ENCODE peak calls at places on chromosomes 5 and 9, in eight cellular contexts. N is AG10803, T is IMR-90, D is AG04449, X is HFF-Myc, R is fibroblast of the aortic adventitia, C is body of pancreas, S is nephron progenitor cell. L is an unnamed sample.

GRCh38 chr5:80181618-80182211 is 74.1 kb downstream of the SERINC5 start:
- DNase-seq in N (peak; percentile 25), T (no peak), D (no peak), X (no peak), R (peak; percentile 45), C (peak; percentile 89), S (no peak), L (peak; percentile 68)

GRCh38 chr5:1725641-1726468 is 73.8 kb downstream of the MRPL36 start:
- DNase-seq in N (no peak), T (no peak), D (no peak), X (no peak), R (no peak), C (no peak), S (peak; percentile 17), L (no peak)

GRCh38 chr9:5671711-5672353 is 42.9 kb downstream of the RIC1 start:
- DNase-seq in N (no peak), T (no peak), D (no peak), X (no peak), R (no peak), C (no peak), S (no peak), L (peak; percentile 17)

GRCh38 chr5:103466494-103466893 is 96.1 kb downstream of the NUDT12 start:
- DNase-seq in N (peak; percentile 64), T (peak; percentile 62), D (no peak), X (peak; percentile 35), R (peak; percentile 88), C (no peak), S (no peak), L (no peak)

GRCh38 chr5:89520771-89521170 is 637.8 kb upstream of the MEF2C start:
- DNase-seq in N (no peak), T (no peak), D (no peak), X (no peak), R (peak; percentile 8), C (no peak), S (no peak), L (no peak)

GRCh38 chr5:139886213-139886612 is 90.6 kb downstream of the PSD2 start:
- DNase-seq in N (no peak), T (no peak), D (no peak), X (no peak), R (no peak), C (no peak), S (no peak), L (no peak)

GRCh38 chr5:3027866-3028635 is 276.6 kb upstream of the IRX2 start:
- DNase-seq in N (no peak), T (no peak), D (no peak), X (no peak), R (no peak), C (no peak), S (no peak), L (no peak)

GRCh38 chr5:54259090-54259489 is 51.3 kb downstream of the ARL15 start:
- DNase-seq in N (no peak), T (peak; percentile 67), D (no peak), X (no peak), R (no peak), C (no peak), S (no peak), L (no peak)

GRCh38 chr5:139130217-139130616 is 68.0 kb downstream of the SIL1 start:
- DNase-seq in N (no peak), T (no peak), D (no peak), X (no peak), R (no peak), C (no peak), S (no peak), L (no peak)

GRCh38 chr9:76586555-76587314 is 127.8 kb downstream of the GCNT1 start:
- DNase-seq in N (no peak), T (no peak), D (no peak), X (no peak), R (no peak), C (peak; percentile 49), S (no peak), L (no peak)

GRCh38 chr5:58259685-58260152 is 200.2 kb downstream of the PLK2 start:
- DNase-seq in N (peak; percentile 82), T (peak; percentile 98), D (peak; percentile 87), X (peak; percentile 62), R (peak; percentile 88), C (peak; percentile 7), S (peak; percentile 17), L (no peak)

GRCh38 chr5:75051217-75051751 is 1.1 kb downstream of the GCNT4 start:
- DNase-seq in N (no peak), T (no peak), D (no peak), X (no peak), R (no peak), C (peak; percentile 59), S (peak; percentile 6), L (peak; percentile 60)

GRCh38 chr9:107020040-107020530 is 157.1 kb downstream of the ZNF462 start:
- DNase-seq in N (peak; percentile 96), T (peak; percentile 96), D (peak; percentile 87), X (peak; percentile 82), R (peak; percentile 93), C (peak; percentile 25), S (no peak), L (no peak)

GRCh38 chr5:125422342-125422741 is 675.9 kb upstream of the ZNF608 start:
- DNase-seq in N (no peak), T (no peak), D (no peak), X (no peak), R (no peak), C (no peak), S (peak; percentile 12), L (no peak)

GRCh38 chr5:60161340-60161934 is 267.9 kb upstream of the PDE4D start:
- DNase-seq in N (peak; percentile 37), T (peak; percentile 19), D (no peak), X (no peak), R (peak; percentile 27), C (no peak), S (no peak), L (no peak)

GRCh38 chr5:50580506-50580905 is 85.9 kb upstream of the PARP8 start:
- DNase-seq in N (no peak), T (no peak), D (no peak), X (no peak), R (no peak), C (no peak), S (no peak), L (no peak)

GRCh38 chr5:50582699-50583098 is 83.7 kb upstream of the PARP8 start:
- DNase-seq in N (no peak), T (no peak), D (no peak), X (no peak), R (no peak), C (no peak), S (no peak), L (no peak)

GRCh38 chr5:50583621-50584020 is 82.8 kb upstream of the PARP8 start:
- DNase-seq in N (no peak), T (no peak), D (no peak), X (no peak), R (no peak), C (no peak), S (no peak), L (no peak)
- TF ChIP-seq CTCF in N (no peak), T (no peak), D (no peak), X (no peak), R (no peak), C (no peak), S (no peak), L (no peak)

GRCh38 chr5:154312571-154312970 is 122.0 kb downstream of the GALNT10 start:
- DNase-seq in N (peak; percentile 29), T (peak; percentile 40), D (no peak), X (no peak), R (peak; percentile 70), C (no peak), S (no peak), L (no peak)

GRCh38 chr5:154315196-154315595 is 124.7 kb downstream of the GALNT10 start:
- DNase-seq in N (no peak), T (no peak), D (no peak), X (no peak), R (no peak), C (no peak), S (no peak), L (no peak)

GRCh38 chr5:154311362-154311761 is 120.8 kb downstream of the GALNT10 start:
- DNase-seq in N (peak; percentile 11), T (no peak), D (no peak), X (no peak), R (no peak), C (no peak), S (no peak), L (peak; percentile 40)

GRCh38 chr5:154312000-154312399 is 121.5 kb downstream of the GALNT10 start:
- DNase-seq in N (no peak), T (no peak), D (no peak), X (no peak), R (no peak), C (no peak), S (no peak), L (no peak)

GRCh38 chr5:154313360-154314017 is 123.0 kb downstream of the GALNT10 start:
- DNase-seq in N (no peak), T (no peak), D (no peak), X (no peak), R (no peak), C (no peak), S (no peak), L (no peak)
- TF ChIP-seq CTCF in N (no peak), T (no peak), D (no peak), X (no peak), R (no peak), C (no peak), S (no peak), L (no peak)

GRCh38 chr5:90802695-90803317 is 244.2 kb downstream of the ADGRV1 start:
- DNase-seq in N (peak; percentile 21), T (peak; percentile 32), D (no peak), X (peak; percentile 1), R (peak; percentile 18), C (peak; percentile 35), S (peak; percentile 38), L (peak; percentile 12)
- TF ChIP-seq CTCF in N (peak; percentile 76), T (peak; percentile 61), D (peak; percentile 59), X (peak; percentile 68), R (peak; percentile 81), C (peak; percentile 51), S (peak; percentile 78), L (peak; percentile 72)

GRCh38 chr5:98458004-98458403 is 315.5 kb upstream of the RGMB start:
- DNase-seq in N (peak; percentile 66), T (peak; percentile 95), D (peak; percentile 76), X (peak; percentile 57), R (peak; percentile 57), C (no peak), S (no peak), L (no peak)

GRCh38 chr5:98455660-98456059 is 317.8 kb upstream of the RGMB start:
- DNase-seq in N (peak; percentile 74), T (peak; percentile 77), D (no peak), X (peak; percentile 81), R (peak; percentile 22), C (no peak), S (no peak), L (no peak)

GRCh38 chr5:98453309-98453708 is 320.2 kb upstream of the RGMB start:
- DNase-seq in N (no peak), T (no peak), D (no peak), X (no peak), R (peak; percentile 11), C (no peak), S (no peak), L (no peak)

GRCh38 chr5:98454407-98454806 is 319.1 kb upstream of the RGMB start:
- DNase-seq in N (peak; percentile 74), T (peak; percentile 55), D (no peak), X (no peak), R (peak; percentile 68), C (no peak), S (no peak), L (no peak)

DNA sequence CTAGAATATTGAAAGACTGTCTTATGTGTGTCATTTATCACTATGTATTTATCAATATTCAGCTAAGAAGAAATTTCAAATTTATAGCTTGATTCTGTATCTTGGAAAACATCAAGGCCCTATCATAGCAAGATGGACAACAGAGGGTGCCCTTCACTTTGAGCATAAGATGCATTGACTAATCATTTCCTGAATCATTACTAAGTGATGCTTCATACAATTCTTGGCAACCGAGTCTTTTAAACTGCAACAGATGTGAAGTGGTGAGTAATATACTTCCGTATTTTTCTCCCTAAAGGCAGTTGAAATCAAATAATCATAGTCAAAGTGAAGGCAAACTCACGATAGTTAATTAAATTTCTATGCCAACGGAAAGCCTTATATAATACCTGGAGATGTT is 318.6 kb upstream of the RGMB start:
- DNase-seq in N (peak; percentile 96), T (peak; percentile 97), D (peak; percentile 87), X (peak; percentile 89), R (peak; percentile 95), C (no peak), S (no peak), L (no peak)
- TF ChIP-seq CTCF in N (peak; percentile 61), T (peak; percentile 44), D (peak; percentile 53), X (no peak), R (peak; percentile 36), C (no peak), S (no peak), L (no peak)

L was measured in activated CD8-positive, alpha-beta T cell treated with anti-CD3 and anti-CD28 coated beads for 36 hours.